ENCODE peak calls at places on chromosomes 5 and 9, in six cellular contexts. K, J, A, H, O and C are unnamed samples.

GRCh38 chr9:91047529-91047928 is 245.9 kb downstream of the SYK start:
- DNase-seq in K (no peak), J (no peak), H (no peak), A (no peak), O (peak; percentile 15), C (no peak)

GRCh38 chr5:44952376-44952775 is 143.6 kb downstream of the MRPS30 start:
- DNase-seq in O (peak; percentile 55), J (no peak), H (no peak), A (peak; percentile 52), K (peak; percentile 70), C (peak; percentile 44)

GRCh38 chr5:181133610-181134231 is 2.8 kb upstream of the OR2V1 start:
- DNase-seq in O (peak; percentile 79), J (peak; percentile 76), A (peak; percentile 68), K (peak; percentile 42), H (peak; percentile 62), C (peak; percentile 31)

GRCh38 chr9:98793031-98793430 is 3.3 kb downstream of the ANKS6 start:
- DNase-seq in J (no peak), O (peak; percentile 43), K (no peak), H (no peak), A (no peak), C (no peak)

GRCh38 chr5:75012748-75013147 is 39.6 kb downstream of the GCNT4 start:
- DNase-seq in A (no peak), O (no peak), K (no peak), H (no peak), J (no peak), C (no peak)

GRCh38 chr5:140753561-140753960 is 32.4 kb upstream of the PCDHA1 start:
- DNase-seq in K (no peak), H (no peak), J (no peak), A (no peak), O (no peak), C (no peak)

GRCh38 chr5:9765421-9765820 is 135.3 kb upstream of the TAS2R1 start:
- DNase-seq in O (no peak), J (no peak), K (no peak), A (peak; percentile 29), H (no peak), C (no peak)

GRCh38 chr9:128553695-128554094 is 1.3 kb downstream of the SPTAN1 start:
- DNase-seq in K (peak; percentile 52), H (no peak), O (peak; percentile 64), A (peak; percentile 88), J (no peak), C (peak; percentile 66)

GRCh38 chr9:137055385-137056364 is 1.8 kb upstream of the ENTPD2 start:
- DNase-seq in A (peak; percentile 68), O (no peak), J (peak; percentile 89), K (peak; percentile 96), H (no peak), C (peak; percentile 83)

GRCh38 chr5:54528633-54529032 is 11.1 kb downstream of the SNX18 start:
- DNase-seq in H (no peak), K (no peak), O (no peak), J (no peak), A (no peak), C (no peak)

GRCh38 chr5:138489705-138490104 is 24.4 kb downstream of the EGR1 start:
- DNase-seq in H (no peak), O (no peak), A (no peak), K (no peak), J (no peak), C (no peak)

GRCh38 chr5:131186561-131187256 is 16.0 kb downstream of the LYRM7 start:
- DNase-seq in A (peak; percentile 46), H (no peak), J (no peak), O (peak; percentile 36), K (no peak), C (peak; percentile 11)

GRCh38 chr9:19642256-19642655 is 146.6 kb downstream of the SLC24A2 start:
- DNase-seq in J (no peak), K (no peak), O (no peak), A (no peak), H (no peak), C (no peak)

GRCh38 chr9:87497604-87498045 is at the start of gene DAPK1:
- DNase-seq in O (peak; percentile 23), H (no peak), A (peak; percentile 38), K (peak; percentile 85), J (peak; percentile 67), C (peak; percentile 32)

GRCh38 chr9:78118742-78119473 is 87.3 kb upstream of the GNAQ start:
- DNase-seq in O (peak; percentile 98), J (no peak), K (no peak), A (peak; percentile 65), H (peak; percentile 45), C (peak; percentile 16)